ENCODE peak calls at places on chromosomes 7 and 10, in five cellular contexts. H is suprapubic skin, K is transverse colon, C is sigmoid colon, E is stomach. X is an unnamed sample.

GRCh38 chr7:106345421-106346166 is 60.8 kb upstream of the NAMPT start:
- DNase-seq in H (no peak), K (no peak), C (no peak), E (no peak), X (no peak)

GRCh38 chr10:73920084-73920483 is 9.2 kb downstream of the PLAU start:
- DNase-seq in C (peak; percentile 83), E (no peak), K (peak; percentile 17), H (no peak), X (peak; percentile 65)

GRCh38 chr7:24143547-24143946 is 140.4 kb upstream of the NPY start:
- DNase-seq in C (no peak), K (no peak), H (no peak), E (no peak), X (no peak)

GRCh38 chr7:16071246-16071857 is 350.0 kb downstream of the CRPPA start:
- DNase-seq in H (no peak), E (no peak), C (no peak), K (peak; percentile 10), X (no peak)

GRCh38 chr10:34641913-34642558 is 173.1 kb downstream of the PARD3 start:
- DNase-seq in E (no peak), K (no peak), C (no peak), H (no peak), X (no peak)

GRCh38 chr10:79116801-79117723 is 48.3 kb downstream of the ZMIZ1 start:
- DNase-seq in E (peak; percentile 50), H (no peak), C (peak; percentile 86), K (peak; percentile 65), X (no peak)

GRCh38 chr7:74027683-74028320 is at the start of gene ELN:
- DNase-seq in C (peak; percentile 96), E (peak; percentile 61), K (peak; percentile 63), H (peak; percentile 88), X (peak; percentile 94)

GRCh38 chr10:66538908-66539307 is 386.9 kb upstream of the LRRTM3 start:
- DNase-seq in C (no peak), H (no peak), K (no peak), E (no peak), X (no peak)

GRCh38 chr7:125355899-125356298 is 426.3 kb upstream of the POT1 start:
- DNase-seq in H (no peak), C (no peak), K (no peak), E (no peak), X (no peak)

GRCh38 chr7:129191272-129191671 is 2.8 kb downstream of the SMO start:
- DNase-seq in H (no peak), E (no peak), K (no peak), C (peak; percentile 22), X (no peak)

DNA sequence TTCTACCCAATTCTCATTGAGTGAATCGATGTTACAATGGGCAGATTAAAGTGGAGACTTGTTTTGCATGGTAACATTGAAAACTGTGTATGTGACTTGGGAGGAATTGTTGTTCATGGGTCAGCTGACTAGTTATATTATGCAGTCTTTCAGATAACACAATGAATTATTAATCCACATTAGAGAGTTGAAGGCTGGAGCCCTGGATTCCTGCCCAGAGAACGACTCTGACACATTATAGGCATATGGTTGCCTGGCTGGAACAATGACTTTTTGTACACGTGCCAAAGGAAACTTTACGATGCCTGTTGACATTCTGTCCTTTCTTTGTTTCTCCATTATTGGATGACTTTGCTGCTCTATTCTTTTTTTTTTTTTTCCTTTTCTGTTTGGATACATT is 52.3 kb upstream of the TMEM229A start:
- DNase-seq in K (peak; percentile 83), H (no peak), C (no peak), E (peak; percentile 95), X (no peak)
- TF ChIP-seq EP300 in K (no peak), H (no peak), C (no peak), E (no peak), X (no peak)

GRCh38 chr7:157547611-157548010 is 210.8 kb downstream of the DNAJB6 start:
- DNase-seq in E (no peak), C (peak; percentile 48), K (no peak), H (peak; percentile 77), X (no peak)

GRCh38 chr7:157549612-157550299 is 213.0 kb downstream of the DNAJB6 start:
- DNase-seq in E (no peak), H (peak; percentile 68), C (peak; percentile 40), K (no peak), X (peak; percentile 19)

GRCh38 chr7:157547102-157547501 is 210.3 kb downstream of the DNAJB6 start:
- DNase-seq in K (no peak), C (no peak), H (no peak), E (no peak), X (no peak)

GRCh38 chr7:157550300-157551275 is 213.8 kb downstream of the DNAJB6 start:
- DNase-seq in C (peak; percentile 41), H (peak; percentile 67), K (no peak), E (no peak), X (peak; percentile 17)

GRCh38 chr7:157548691-157549265 is 212.0 kb downstream of the DNAJB6 start:
- DNase-seq in E (no peak), C (peak; percentile 48), K (no peak), H (peak; percentile 74), X (no peak)
- H3K9me3 ChIP-seq in E (no peaks in the 10 kb centered on the region), C (no peaks in the 10 kb centered on the region), K (no peaks in the 10 kb centered on the region), H (no peaks in the 10 kb centered on the region), X (no peaks in the 10 kb centered on the region)

GRCh38 chr7:117072620-117073118 is 119.4 kb downstream of the ST7 start:
- DNase-seq in K (peak; percentile 25), E (peak; percentile 84), C (peak; percentile 71), H (no peak), X (no peak)

GRCh38 chr7:117074378-117074777 is 121.1 kb downstream of the ST7 start:
- DNase-seq in C (no peak), H (no peak), K (no peak), E (no peak), X (no peak)

GRCh38 chr7:117077658-117078057 is 124.4 kb downstream of the ST7 start:
- DNase-seq in K (no peak), C (no peak), E (no peak), H (no peak), X (no peak)

GRCh38 chr7:117075934-117076333 is 122.6 kb downstream of the ST7 start:
- DNase-seq in E (no peak), C (no peak), H (no peak), K (no peak), X (no peak)

GRCh38 chr7:117076426-117076943 is 123.2 kb downstream of the ST7 start:
- DNase-seq in K (no peak), E (no peak), C (no peak), H (no peak), X (no peak)
- H3K27me3 ChIP-seq in K (no peaks in the 10 kb centered on the region), E (no peaks in the 10 kb centered on the region), C (no peaks in the 10 kb centered on the region), H (no peaks in the 10 kb centered on the region), X (no peaks in the 10 kb centered on the region)

DNA sequence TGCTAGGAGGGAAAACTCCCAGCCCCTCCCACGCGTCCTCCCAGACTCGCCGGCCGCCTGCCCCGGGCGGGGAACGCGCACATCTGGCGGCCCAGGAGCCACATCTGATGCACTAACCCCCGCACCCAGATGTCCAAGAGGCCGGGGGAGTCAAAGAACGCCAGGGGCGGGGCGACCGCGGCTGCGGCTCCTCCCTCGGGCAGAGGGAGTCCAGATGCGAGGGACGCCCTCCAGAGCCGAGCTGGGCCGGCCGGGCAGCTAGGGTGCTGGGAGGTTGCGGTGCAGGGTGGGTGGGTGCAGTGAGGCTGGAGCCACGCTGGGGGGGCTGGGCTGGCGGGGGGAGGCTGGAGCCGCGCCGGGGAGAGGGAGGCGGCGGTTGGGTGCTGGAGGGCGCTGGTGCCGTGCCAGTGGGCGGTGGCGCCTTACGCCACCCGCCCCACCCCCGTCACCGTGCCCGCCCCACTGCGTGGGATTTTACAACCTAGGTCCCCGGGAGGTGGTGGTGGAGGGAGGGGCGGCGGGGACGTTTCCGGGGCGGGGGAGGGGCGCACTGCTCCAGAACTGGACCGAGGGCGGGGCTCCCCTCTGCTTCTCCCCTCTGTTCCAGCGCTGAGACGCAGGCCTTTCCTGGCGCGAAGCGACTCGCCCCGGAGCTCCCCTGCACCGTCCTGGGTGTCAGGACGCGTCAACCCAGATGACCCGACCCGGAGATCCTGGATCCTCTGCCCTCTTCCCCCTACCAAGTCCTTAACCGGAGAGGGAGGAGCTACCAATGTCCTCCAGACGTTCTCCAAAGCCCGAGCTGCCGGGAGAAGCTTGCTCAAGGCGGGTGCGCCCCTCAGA is 109.1 kb downstream of the REEP3 start:
- DNase-seq in C (peak; percentile 97), E (peak; percentile 91), K (peak; percentile 91), H (peak; percentile 94), X (peak; percentile 94)
- TF ChIP-seq EP300 in C (peak; percentile 8), E (peak; percentile 65), K (peak; percentile 22), H (no peak), X (no peak)

GRCh38 chr10:123860209-123860608 is 31.4 kb downstream of the CPXM2 start:
- DNase-seq in E (no peak), C (no peak), H (no peak), K (no peak), X (no peak)
- H3K9me3 ChIP-seq in E (no peaks in the 10 kb centered on the region), C (no peaks in the 10 kb centered on the region), H (no peaks in the 10 kb centered on the region), K (no peaks in the 10 kb centered on the region), X (no peaks in the 10 kb centered on the region)

GRCh38 chr7:54542920-54543539 is 855 bp downstream of the VSTM2A start:
- DNase-seq in H (no peak), C (no peak), E (no peak), K (no peak), X (no peak)
- H3K27me3 ChIP-seq in H (peaks cover 86% of the 10 kb centered on the region), C (peaks cover 70% of the 10 kb centered on the region), E (peaks cover 67% of the 10 kb centered on the region), K (peaks cover 94% of the 10 kb centered on the region), X (no peaks in the 10 kb centered on the region)

GRCh38 chr10:14571866-14572507 is 202.7 kb downstream of the FAM107B start:
- DNase-seq in H (no peak), K (no peak), E (peak; percentile 92), C (no peak), X (no peak)
- TF ChIP-seq EP300 in H (no peak), K (no peak), E (no peak), C (no peak), X (no peak)

DNA sequence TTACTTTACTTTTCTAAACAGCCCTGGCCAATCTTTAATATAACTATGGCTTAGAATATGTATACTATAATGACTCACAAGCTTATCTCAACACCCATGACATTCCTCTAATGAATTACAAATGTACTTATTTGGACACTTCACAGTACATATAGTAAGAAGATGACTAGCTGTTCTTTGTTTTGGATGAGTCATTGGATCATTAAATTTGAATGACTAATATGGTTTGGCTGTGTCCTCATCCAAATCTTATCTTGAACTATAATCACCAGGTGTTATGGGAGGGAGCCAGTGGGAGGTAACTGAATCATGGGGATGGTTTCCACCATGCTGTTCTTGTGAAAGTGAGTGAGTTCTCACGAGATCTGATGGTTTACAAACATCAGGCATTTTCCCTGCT is 807.5 kb upstream of the SORCS1 start:
- DNase-seq in H (no peak), K (no peak), E (no peak), C (no peak), X (no peak)
- H3K9me3 ChIP-seq in H (peaks cover 4% of the 10 kb centered on the region), K (no peaks in the 10 kb centered on the region), E (no peaks in the 10 kb centered on the region), C (no peaks in the 10 kb centered on the region), X (no peaks in the 10 kb centered on the region)

GRCh38 chr7:55016746-55017090 is 2.1 kb upstream of the EGFR start:
- DNase-seq in C (no peak), K (no peak), H (no peak), E (no peak), X (no peak)
- H3K27me3 ChIP-seq in C (no peaks in the 10 kb centered on the region), K (peaks cover 8% of the 10 kb centered on the region), H (no peaks in the 10 kb centered on the region), E (peaks cover 28% of the 10 kb centered on the region), X (no peaks in the 10 kb centered on the region)

X was measured in ovary.